ENCODE peak calls at places on chromosomes 3 and 15, in six cellular contexts. L, E, H, P, U and K are unnamed samples.

GRCh38 chr3:142929109-142929508 is 34.4 kb downstream of the PAQR9 start:
- DNase-seq in L (peak), E (no peak), H (peak), U (no peak), P (peak), K (peak)

GRCh38 chr3:126845910-126846309 is 137.0 kb upstream of the PLXNA1 start:
- DNase-seq in U (no peak), E (no peak), P (no peak), L (no peak), H (no peak), K (no peak)

GRCh38 chr3:71421820-71422566 is 161.5 kb downstream of the FOXP1 start:
- DNase-seq in L (peak), H (no peak), U (no peak), E (no peak), P (no peak), K (no peak)

GRCh38 chr3:170765419-170766078 is 104.4 kb downstream of the RPL22L1 start:
- DNase-seq in H (peak), U (no peak), P (peak), E (no peak), L (peak), K (peak)

GRCh38 chr3:192194081-192194480 is 533.3 kb downstream of the FGF12 start:
- DNase-seq in L (no peak), U (no peak), P (no peak), H (no peak), E (no peak), K (no peak)

GRCh38 chr3:127484601-127485388 is 105.7 kb downstream of the TPRA1 start:
- DNase-seq in L (no peak), P (no peak), H (peak), U (no peak), E (no peak), K (peak)

GRCh38 chr15:37056168-37056893 is 44.0 kb downstream of the MEIS2 start:
- DNase-seq in L (no peak), H (no peak), E (no peak), P (no peak), U (peak), K (no peak)

GRCh38 chr3:159947220-159947619 is 41.4 kb upstream of the IL12A start:
- DNase-seq in U (no peak), P (no peak), E (no peak), L (no peak), H (peak), K (peak)

GRCh38 chr3:174614046-174614445 is 245.1 kb upstream of the NAALADL2 start:
- DNase-seq in E (no peak), U (no peak), H (no peak), L (no peak), P (no peak), K (no peak)

GRCh38 chr3:12178091-12178820 is 19.5 kb upstream of the TIMP4 start:
- DNase-seq in L (no peak), U (no peak), H (peak), E (no peak), P (no peak), K (peak)

GRCh38 chr3:66280304-66280703 is 59.5 kb downstream of the SLC25A26 start:
- DNase-seq in P (peak), H (no peak), E (no peak), U (no peak), L (no peak), K (no peak)

GRCh38 chr3:61438253-61439115 is 122.9 kb upstream of the PTPRG start:
- DNase-seq in P (peak), H (no peak), L (peak), U (no peak), E (no peak), K (no peak)

GRCh38 chr15:71329509-71330260 is 214.4 kb downstream of the THSD4 start:
- DNase-seq in U (no peak), L (peak), H (peak), E (no peak), P (no peak), K (peak)

GRCh38 chr3:33711100-33711499 is 7.0 kb downstream of the CLASP2 start:
- DNase-seq in H (no peak), L (no peak), E (no peak), U (no peak), P (no peak), K (no peak)

GRCh38 chr15:75682181-75683135 is 30.2 kb downstream of the CSPG4 start:
- DNase-seq in H (no peak), P (no peak), U (no peak), L (no peak), E (no peak), K (no peak)

GRCh38 chr3:10198761-10199688 is 34.3 kb downstream of the IRAK2 start:
- DNase-seq in L (peak), P (peak), U (no peak), H (peak), E (no peak), K (peak)

GRCh38 chr3:141561426-141562034 is 74.7 kb downstream of the RASA2 start:
- DNase-seq in P (peak), H (peak), E (no peak), L (peak), U (peak), K (peak)

GRCh38 chr3:128494152-128494650 is 1.2 kb upstream of the GATA2 start:
- DNase-seq in P (no peak), U (no peak), E (no peak), L (no peak), H (no peak), K (no peak)

GRCh38 chr3:190192087-190192486 is 71.4 kb upstream of the P3H2 start:
- DNase-seq in P (no peak), H (no peak), U (no peak), L (no peak), E (no peak), K (no peak)

GRCh38 chr3:15653326-15653725 is 51.8 kb downstream of the BTD start:
- DNase-seq in H (no peak), L (no peak), E (no peak), P (no peak), U (no peak), K (peak)

GRCh38 chr3:66609660-66610547 is 109.1 kb upstream of the LRIG1 start:
- DNase-seq in E (no peak), H (no peak), U (peak), L (peak), P (no peak), K (peak)